ENCODE peak calls at places on chromosomes 2 and 18, in eight cellular contexts. A, C, Q, Z, X, B, T and G are unnamed samples.

GRCh38 chr2:238016526-238016925 is 44.3 kb upstream of the SCLY start:
- DNase-seq in A (no peak), Z (no peak), T (no peak), Q (no peak), B (no peak), X (no peak), C (no peak), G (no peak)

GRCh38 chr2:85843543-85843942 is 45.2 kb downstream of the ST3GAL5 start:
- DNase-seq in T (no peak), B (no peak), C (peak), Q (no peak), Z (no peak), X (no peak), A (no peak), G (no peak)

GRCh38 chr18:41593276-41593675 is 361.8 kb upstream of the PIK3C3 start:
- DNase-seq in X (peak), T (no peak), B (no peak), Z (no peak), C (no peak), A (no peak), Q (no peak), G (no peak)

GRCh38 chr18:57755473-57756067 is 47.5 kb downstream of the ATP8B1 start:
- DNase-seq in Z (no peak), X (no peak), T (no peak), Q (no peak), A (no peak), B (no peak), C (no peak), G (no peak)

GRCh38 chr2:12317853-12318426 is 398.8 kb upstream of the TRIB2 start:
- DNase-seq in X (peak), T (peak), Z (no peak), B (no peak), A (no peak), C (no peak), Q (no peak), G (no peak)

GRCh38 chr18:53790817-53791216 is 433.7 kb downstream of the MBD2 start:
- DNase-seq in Z (no peak), T (no peak), X (peak), B (no peak), C (no peak), A (no peak), Q (no peak), G (no peak)

GRCh38 chr2:197869501-197870111 is 65.2 kb downstream of the PLCL1 start:
- DNase-seq in Z (peak), C (no peak), Q (no peak), B (no peak), A (no peak), X (peak), T (no peak), G (no peak)

GRCh38 chr18:75923169-75923568 is 495.7 kb upstream of the SMIM21 start:
- DNase-seq in C (no peak), A (no peak), Z (no peak), B (no peak), X (peak), Q (no peak), T (peak), G (peak)

GRCh38 chr2:236034974-236035373 is 133.2 kb downstream of the GBX2 start:
- DNase-seq in Z (no peak), B (no peak), Q (no peak), T (no peak), A (no peak), C (no peak), X (no peak), G (no peak)

GRCh38 chr2:34408100-34408499 is 809.0 kb upstream of the FAM98A start:
- DNase-seq in A (no peak), Q (no peak), X (peak), C (no peak), B (no peak), T (no peak), Z (no peak), G (no peak)

GRCh38 chr2:22143840-22144239 is 1020.1 kb downstream of the TDRD15 start:
- DNase-seq in C (peak), Z (no peak), B (no peak), A (no peak), X (no peak), Q (no peak), T (no peak), G (no peak)

GRCh38 chr2:47189635-47190034 is 34.5 kb upstream of the STPG4 start:
- DNase-seq in C (no peak), A (no peak), Z (no peak), B (no peak), Q (no peak), T (no peak), X (peak), G (no peak)

GRCh38 chr2:46716806-46717732 is 198.5 kb downstream of the MCFD2 start:
- DNase-seq in Q (no peak), A (no peak), Z (no peak), B (no peak), C (no peak), T (no peak), X (peak), G (no peak)

GRCh38 chr2:171217330-171217729 is 56.6 kb upstream of the TLK1 start:
- DNase-seq in T (no peak), Q (no peak), Z (no peak), C (peak), A (no peak), B (no peak), X (no peak), G (no peak)

GRCh38 chr2:205411558-205411957 is 270.7 kb upstream of the NRP2 start:
- DNase-seq in A (no peak), T (no peak), C (no peak), Q (no peak), Z (no peak), B (no peak), X (no peak), G (peak)

GRCh38 chr2:160397530-160397865 is 96.1 kb downstream of the RBMS1 start:
- DNase-seq in B (no peak), T (no peak), C (no peak), X (peak), Q (no peak), Z (no peak), A (no peak), G (no peak)

GRCh38 chr2:74010087-74010541 is 25.4 kb downstream of the TET3 start:
- DNase-seq in Q (no peak), A (peak), T (peak), C (no peak), B (no peak), Z (no peak), X (peak), G (no peak)

GRCh38 chr2:10844083-10844482 is 31.5 kb upstream of the PDIA6 start:
- DNase-seq in T (peak), B (no peak), A (no peak), Q (no peak), X (peak), C (peak), Z (no peak), G (peak)

GRCh38 chr2:50719837-50720694 is 311.9 kb downstream of the NRXN1 start:
- DNase-seq in Q (no peak), C (no peak), A (peak), Z (no peak), T (no peak), B (no peak), X (no peak), G (no peak)

GRCh38 chr2:235463893-235464292 is 29.9 kb upstream of the AGAP1 start:
- DNase-seq in X (no peak), B (no peak), A (no peak), T (no peak), Q (no peak), C (no peak), Z (no peak), G (no peak)

GRCh38 chr2:236916181-236916580 is 169.5 kb upstream of the COPS8 start:
- DNase-seq in A (no peak), T (no peak), Z (no peak), Q (no peak), C (no peak), B (no peak), X (no peak), G (no peak)

GRCh38 chr2:217208867-217209266 is 349.0 kb upstream of the TNP1 start:
- DNase-seq in C (no peak), A (no peak), Q (no peak), T (no peak), B (no peak), Z (no peak), X (no peak), G (no peak)

GRCh38 chr2:30601375-30601774 is 154.3 kb downstream of the LCLAT1 start:
- DNase-seq in T (no peak), Z (no peak), Q (no peak), X (peak), C (no peak), A (no peak), B (no peak), G (no peak)

GRCh38 chr18:13608791-13609552 is 117.4 kb downstream of the FAM210A start:
- DNase-seq in A (no peak), Z (no peak), B (no peak), T (no peak), C (no peak), Q (no peak), X (no peak), G (no peak)